ENCODE peak calls at places on chromosomes 1 and 21, in four cellular contexts. One of them, this sample, is unnamed.
A peak's percentile ranks its signal among the peaks of the same experiment; 100 is the strongest.

GRCh38 chr1:224852901-224853568 is 76.4 kb upstream of the DNAH14 start:
- DNase-seq in GM12878: peak; percentile 34
- DNase-seq in H1: no peak
- DNase-seq in K562: peak; percentile 50
- DNase-seq in this sample: peak; percentile 66

GRCh38 chr1:55352080-55352800 is 137.1 kb upstream of the USP24 start:
- DNase-seq in GM12878: no peak
- DNase-seq in K562: no peak
- DNase-seq in H1: no peak
- DNase-seq in this sample: no peak

GRCh38 chr1:121413817-121414216 is 229.0 kb downstream of the SRGAP2C start:
- DNase-seq in GM12878: no peak
- DNase-seq in K562: no peak
- DNase-seq in H1: no peak
- DNase-seq in this sample: no peak

GRCh38 chr1:27782950-27783349 is 9.9 kb downstream of the STX12 start:
- DNase-seq in K562: no peak
- DNase-seq in GM12878: no peak
- DNase-seq in H1: no peak
- DNase-seq in this sample: no peak

GRCh38 chr1:88900883-88901282 is 9.5 kb upstream of the GTF2B start:
- DNase-seq in GM12878: no peak
- DNase-seq in H1: no peak
- DNase-seq in K562: no peak
- DNase-seq in this sample: no peak

GRCh38 chr1:1435094-1435903 is at the start of gene VWA1:
- DNase-seq in GM12878: no peak
- DNase-seq in H1: no peak
- DNase-seq in K562: peak; percentile 98
- DNase-seq in this sample: no peak

GRCh38 chr1:171644805-171645483 is 7.5 kb downstream of the MYOC start:
- DNase-seq in K562: peak; percentile 72
- DNase-seq in H1: peak; percentile 82
- DNase-seq in GM12878: peak; percentile 49
- DNase-seq in this sample: peak; percentile 91

GRCh38 chr21:45357436-45358260 is 47.3 kb upstream of the COL18A1 start:
- DNase-seq in K562: no peak
- DNase-seq in GM12878: no peak
- DNase-seq in H1: no peak
- DNase-seq in this sample: no peak

GRCh38 chr21:37074546-37074945 is 1.5 kb downstream of the TTC3 start:
- DNase-seq in H1: no peak
- DNase-seq in GM12878: no peak
- DNase-seq in K562: no peak
- DNase-seq in this sample: no peak

GRCh38 chr1:203326830-203327683 is 21.7 kb downstream of the BTG2 start:
- DNase-seq in K562: peak; percentile 99
- DNase-seq in GM12878: peak; percentile 88
- DNase-seq in H1: no peak
- DNase-seq in this sample: peak; percentile 75

GRCh38 chr1:224173523-224173922 is 9.5 kb upstream of the DEGS1 start:
- DNase-seq in K562: no peak
- DNase-seq in GM12878: no peak
- DNase-seq in H1: no peak
- DNase-seq in this sample: no peak

GRCh38 chr1:177487481-177487880 is 316.7 kb downstream of the BRINP2 start:
- DNase-seq in K562: no peak
- DNase-seq in GM12878: no peak
- DNase-seq in H1: peak; percentile 3
- DNase-seq in this sample: no peak

GRCh38 chr1:81554108-81554507 is 246.6 kb upstream of the ADGRL2 start:
- DNase-seq in H1: no peak
- DNase-seq in K562: no peak
- DNase-seq in GM12878: no peak
- DNase-seq in this sample: no peak

GRCh38 chr1:93907718-93908117 is 1.5 kb downstream of the GCLM start:
- DNase-seq in K562: peak; percentile 16
- DNase-seq in GM12878: no peak
- DNase-seq in H1: no peak
- DNase-seq in this sample: no peak

GRCh38 chr1:163388970-163389369 is 67.2 kb downstream of the NUF2 start:
- DNase-seq in K562: no peak
- DNase-seq in H1: no peak
- DNase-seq in GM12878: no peak
- DNase-seq in this sample: no peak

GRCh38 chr1:165153182-165153581 is 203.3 kb downstream of the LMX1A start:
- DNase-seq in H1: no peak
- DNase-seq in GM12878: no peak
- DNase-seq in K562: no peak
- DNase-seq in this sample: no peak

GRCh38 chr1:246778663-246779062 is 54.5 kb downstream of the SCCPDH start:
- DNase-seq in GM12878: no peak
- DNase-seq in K562: no peak
- DNase-seq in H1: no peak
- DNase-seq in this sample: no peak

GRCh38 chr1:246776923-246777322 is 52.7 kb downstream of the SCCPDH start:
- DNase-seq in GM12878: no peak
- DNase-seq in K562: no peak
- DNase-seq in H1: no peak
- DNase-seq in this sample: no peak

GRCh38 chr1:246773213-246773641 is 49.0 kb downstream of the SCCPDH start:
- DNase-seq in K562: no peak
- DNase-seq in H1: no peak
- DNase-seq in GM12878: peak; percentile 54
- DNase-seq in this sample: no peak

GRCh38 chr1:246772686-246773085 is 48.5 kb downstream of the SCCPDH start:
- DNase-seq in K562: no peak
- DNase-seq in GM12878: no peak
- DNase-seq in H1: no peak
- DNase-seq in this sample: no peak

DNA sequence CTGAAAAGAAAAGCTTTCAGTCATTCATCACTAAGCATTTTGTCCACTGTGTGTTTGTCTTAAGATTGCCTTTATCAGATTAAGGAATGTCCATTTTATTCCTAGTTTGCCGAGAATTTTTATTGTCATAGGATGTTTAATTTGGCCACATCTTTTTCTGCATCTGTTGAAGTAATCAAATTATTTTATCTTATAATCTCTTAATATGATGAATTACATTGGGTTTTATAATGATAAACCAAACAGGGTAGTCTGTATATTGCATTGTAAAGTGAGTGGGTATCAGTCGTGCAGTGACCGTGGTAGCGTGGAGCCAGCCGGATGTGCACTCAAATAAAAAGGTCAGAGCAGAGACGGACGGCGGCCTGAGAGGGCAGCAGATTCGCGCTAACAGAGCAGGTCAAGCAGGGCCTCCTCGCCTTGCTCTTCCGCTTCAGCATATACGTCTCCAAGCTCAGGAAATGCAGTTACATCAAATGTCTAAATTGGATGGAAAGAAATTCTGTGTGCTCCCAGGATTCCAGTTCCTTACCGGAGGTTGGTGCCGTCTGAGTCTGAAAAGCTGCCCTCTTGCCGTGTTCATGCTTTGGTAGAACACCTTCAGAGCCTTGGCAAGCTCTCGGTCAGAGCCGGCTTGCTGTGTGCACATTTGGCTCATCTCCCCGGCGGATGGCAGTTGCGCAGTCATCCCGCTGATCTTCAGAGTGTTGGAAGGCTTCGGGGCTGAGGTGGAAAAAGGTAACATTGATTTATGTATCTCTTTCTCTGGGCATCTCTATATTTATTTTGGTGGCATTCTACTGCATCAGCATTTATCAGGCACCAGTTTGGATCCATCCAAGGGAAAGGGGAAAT is 51.5 kb downstream of the SCCPDH start:
- DNase-seq in H1: no peak
- DNase-seq in K562: no peak
- DNase-seq in GM12878: no peak
- DNase-seq in this sample: no peak
- TF ChIP-seq EGR1 in H1: no peak
- TF ChIP-seq EGR1 in K562: no peak
- TF ChIP-seq EGR1 in GM12878: no peak
- TF ChIP-seq EGR1 in this sample: no peak

DNA sequence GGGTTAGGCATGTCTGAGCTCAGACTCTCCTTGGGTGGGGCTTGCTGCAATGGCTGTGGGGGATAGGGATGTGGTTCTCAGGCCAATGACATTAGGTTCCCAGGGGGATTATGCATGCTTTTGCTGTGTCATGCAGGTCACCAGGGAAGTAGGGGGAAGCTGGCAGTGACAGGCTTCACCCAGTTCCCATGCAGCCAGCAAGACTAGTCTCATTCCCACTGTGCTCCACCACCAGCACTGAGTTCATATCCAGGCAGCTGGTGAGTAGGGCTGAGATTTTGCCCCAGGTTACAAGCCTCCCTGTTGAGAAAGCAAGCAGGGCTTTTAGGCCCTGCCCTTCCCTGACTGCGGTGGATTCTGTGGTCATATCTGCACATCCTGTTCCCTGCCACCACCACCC is 32.1 kb upstream of the PLA2G5 start:
- DNase-seq in GM12878: peak; percentile 24
- DNase-seq in K562: no peak
- DNase-seq in H1: no peak
- DNase-seq in this sample: no peak
- TF ChIP-seq EGR1 in GM12878: no peak
- TF ChIP-seq EGR1 in K562: no peak
- TF ChIP-seq EGR1 in H1: no peak
- TF ChIP-seq EGR1 in this sample: no peak

GRCh38 chr1:228207851-228208821 is at the start of gene OBSCN:
- DNase-seq in GM12878: no peak
- DNase-seq in H1: no peak
- DNase-seq in K562: no peak
- DNase-seq in this sample: no peak

GRCh38 chr1:228207381-228207810 is 448 bp upstream of the OBSCN start:
- DNase-seq in H1: no peak
- DNase-seq in GM12878: no peak
- DNase-seq in K562: no peak
- DNase-seq in this sample: no peak

GRCh38 chr1:228206582-228207351 is 1.1 kb upstream of the OBSCN start:
- DNase-seq in K562: no peak
- DNase-seq in GM12878: no peak
- DNase-seq in H1: no peak
- DNase-seq in this sample: no peak

GRCh38 chr1:228208831-228209524 is 1.1 kb downstream of the OBSCN start:
- DNase-seq in H1: no peak
- DNase-seq in GM12878: no peak
- DNase-seq in K562: no peak
- DNase-seq in this sample: no peak

DNA sequence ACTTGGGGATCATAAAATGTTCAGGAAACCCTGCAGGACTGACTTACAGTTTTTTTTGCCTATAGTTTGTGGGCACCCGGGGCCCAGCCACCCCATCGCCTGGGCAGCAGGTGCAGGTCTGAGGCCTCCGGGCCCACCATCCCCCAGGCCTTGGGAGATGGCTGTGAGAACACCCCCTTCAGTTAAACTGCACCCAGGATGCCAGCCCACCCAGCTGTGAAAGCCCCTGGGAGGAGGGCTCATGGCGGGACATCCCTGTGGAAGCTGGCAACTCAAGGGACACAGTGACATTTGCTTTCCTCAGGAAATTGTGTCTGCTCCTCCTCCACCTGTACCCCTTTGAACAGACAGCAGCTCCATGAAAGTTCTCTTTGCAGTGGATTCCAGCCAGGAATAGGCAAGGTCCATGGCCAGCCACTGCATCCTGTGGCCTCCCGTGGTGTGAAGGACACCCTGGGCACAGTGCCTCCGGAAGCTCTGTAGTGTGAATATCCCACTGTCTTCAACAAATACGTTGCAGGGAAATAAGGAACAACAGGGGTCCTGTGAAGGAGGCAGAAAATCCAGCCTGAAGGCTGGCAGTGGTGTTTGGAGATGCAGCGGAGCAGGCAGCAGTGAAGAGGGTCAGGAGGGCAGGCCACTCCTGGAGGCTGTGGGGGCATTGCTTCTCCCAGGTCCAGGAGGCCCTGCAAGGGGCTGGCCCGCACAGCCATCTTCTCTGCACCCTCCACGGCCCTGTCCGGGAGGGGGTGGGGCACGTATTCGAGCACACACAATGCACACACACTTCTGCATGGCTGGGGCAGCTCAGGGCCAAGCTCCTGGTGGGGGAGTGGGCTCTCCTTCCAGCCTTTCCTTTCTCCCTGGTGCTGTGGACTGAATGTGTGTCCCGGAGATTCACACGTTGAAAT is 2.1 kb upstream of the OBSCN start:
- DNase-seq in GM12878: no peak
- DNase-seq in H1: no peak
- DNase-seq in K562: no peak
- DNase-seq in this sample: no peak
- TF ChIP-seq EGR1 in GM12878: no peak
- TF ChIP-seq EGR1 in H1: no peak
- TF ChIP-seq EGR1 in K562: no peak
- TF ChIP-seq EGR1 in this sample: no peak

DNA sequence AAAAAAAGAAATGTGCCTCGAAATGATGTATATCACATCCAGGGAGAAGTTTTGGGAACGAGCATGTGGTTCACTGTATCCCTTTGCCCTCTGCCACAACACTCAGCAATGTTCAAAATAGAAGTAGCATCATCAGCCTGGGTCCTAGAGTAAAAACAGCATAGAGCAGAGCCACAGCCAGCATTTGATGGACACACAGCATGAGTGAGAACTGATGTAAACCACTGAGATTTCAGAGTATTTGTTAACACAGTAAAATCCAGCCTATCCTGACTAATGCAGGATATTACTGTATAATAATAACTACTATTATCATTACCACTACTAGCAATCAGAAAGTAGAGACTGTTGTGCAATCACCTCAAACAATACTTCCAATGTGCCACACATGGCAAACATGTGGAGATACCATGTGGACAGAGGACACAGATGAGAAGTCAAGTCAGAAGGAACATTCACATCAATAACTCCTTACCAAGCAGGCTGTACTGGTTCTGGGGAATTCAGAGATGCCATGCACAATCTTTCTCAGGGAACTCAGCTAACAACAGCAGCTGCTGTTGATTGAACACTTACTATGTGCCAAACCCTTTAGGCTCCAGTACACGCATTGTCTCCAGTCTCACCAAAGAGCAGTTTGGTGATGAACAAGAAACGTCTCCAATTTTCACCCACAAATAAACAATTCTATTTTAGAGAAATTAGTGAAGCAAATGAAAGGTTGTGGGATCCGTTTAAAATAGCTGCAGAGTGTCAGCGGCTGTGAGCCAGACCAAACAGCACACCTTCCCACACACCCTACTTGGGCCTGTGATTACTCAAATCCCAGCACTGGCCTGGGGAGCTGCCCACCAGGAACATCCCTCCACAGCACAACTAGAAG is 16.6 kb upstream of the GFI1 start:
- DNase-seq in K562: no peak
- DNase-seq in H1: no peak
- DNase-seq in GM12878: no peak
- DNase-seq in this sample: no peak
- TF ChIP-seq EGR1 in K562: no peak
- TF ChIP-seq EGR1 in H1: no peak
- TF ChIP-seq EGR1 in GM12878: no peak
- TF ChIP-seq EGR1 in this sample: no peak

GRCh38 chr1:11373029-11373964 is 100.3 kb downstream of the UBIAD1 start:
- DNase-seq in K562: no peak
- DNase-seq in GM12878: no peak
- DNase-seq in H1: no peak
- DNase-seq in this sample: no peak
- TF ChIP-seq EGR1 in K562: no peak
- TF ChIP-seq EGR1 in GM12878: no peak
- TF ChIP-seq EGR1 in H1: no peak
- TF ChIP-seq EGR1 in this sample: no peak

GRCh38 chr1:64744492-64745180 is at the start of gene RAVER2:
- DNase-seq in K562: peak; percentile 64
- DNase-seq in GM12878: no peak
- DNase-seq in H1: no peak
- DNase-seq in this sample: peak; percentile 38
- TF ChIP-seq EGR1 in K562: no peak
- TF ChIP-seq EGR1 in GM12878: no peak
- TF ChIP-seq EGR1 in H1: no peak
- TF ChIP-seq EGR1 in this sample: no peak

This sample was measured in HCT116.